ENCODE peak calls at places on chromosomes 13 and 19, in six cellular contexts. I is foreskin melanocyte; T is SHP77 treated with DMSO at 0.1 percent for 48 hours; A is stimulated activated CD8-positive, alpha-beta memory T cell treated with anti-CD3 and anti-CD28 coated beads, Interleukin-12 subunit alpha, Interleukin-12 subunit beta, amount 100 ng/mL, for 1 hour; S is dermis blood vessel endothelial cell; E is LoVo. K is an unnamed sample.

GRCh38 chr13:84360843-84361242 is 478.6 kb upstream of the SLITRK1 start:
- DNase-seq in I (no peak), T (no peak), A (no peak), S (no peak), E (no peak), K (no peak)

GRCh38 chr19:55082023-55082851 is 6.6 kb downstream of the EPS8L1 start:
- DNase-seq in I (peak; percentile 41), T (no peak), A (no peak), S (peak; percentile 77), E (no peak), K (no peak)

GRCh38 chr19:42028304-42029216 is 34.5 kb upstream of the ATP1A3 start:
- DNase-seq in I (no peak), T (no peak), A (no peak), S (peak; percentile 7), E (no peak), K (no peak)

GRCh38 chr19:6343462-6343861 is 10.1 kb upstream of the ACER1 start:
- DNase-seq in I (no peak), T (no peak), A (no peak), S (no peak), E (no peak), K (no peak)

GRCh38 chr19:46529622-46530451 is 34.2 kb upstream of the PNMA8B start:
- DNase-seq in I (peak; percentile 42), T (peak; percentile 15), A (peak; percentile 63), S (peak; percentile 78), E (peak; percentile 58), K (no peak)

GRCh38 chr19:13024126-13024957 is 29.1 kb downstream of the NFIX start:
- DNase-seq in I (no peak), T (no peak), A (no peak), S (peak; percentile 23), E (no peak), K (no peak)

GRCh38 chr19:2750739-2751437 is 11.1 kb upstream of the SLC39A3 start:
- DNase-seq in I (no peak), T (no peak), A (no peak), S (no peak), E (no peak), K (no peak)

GRCh38 chr13:78609464-78610205 is 6.3 kb upstream of the POU4F1 start:
- DNase-seq in I (no peak), T (no peak), A (no peak), S (no peak), E (no peak), K (no peak)